ENCODE peak calls at places on chromosome 18, in ten cellular contexts. Q is putamen; P is nephron progenitor cell; S is adrenal gland; I is renal cortical epithelial cell; H is astrocyte of the spinal cord; V is stimulated activated CD4-positive, alpha-beta T cell treated with anti-CD3 and anti-CD28 coated beads, TNF-alpha, amount 100 ng/mL, for 1 hour; F is NCI-H748 treated with DMSO at 0.1 percent for 48 hours; W is H9; O is germinal center. A is an unnamed sample.

GRCh38 chr18:5626130-5626880 is 82.5 kb upstream of the EPB41L3 start:
- DNase-seq in V (no peak), F (no peak), Q (no peak), I (no peak), O (no peak), W (no peak), H (no peak), S (no peak), P (no peak), A (peak; percentile 73)

GRCh38 chr18:35110554-35111058 is 69.4 kb downstream of the MAPRE2 start:
- DNase-seq in Q (no peak), O (no peak), W (no peak), F (no peak), V (no peak), I (no peak), P (no peak), S (no peak), H (peak; percentile 23), A (no peak)

GRCh38 chr18:47080872-47081271 is 45.5 kb upstream of the ELOA2 start:
- DNase-seq in O (no peak), F (no peak), V (no peak), H (no peak), I (no peak), W (no peak), Q (no peak), P (no peak), S (no peak), A (no peak)

GRCh38 chr18:70132999-70133398 is 72.5 kb downstream of the RTTN start:
- DNase-seq in W (no peak), O (no peak), S (no peak), P (no peak), H (peak; percentile 95), I (peak; percentile 94), Q (no peak), F (no peak), V (no peak), A (no peak)

GRCh38 chr18:31596081-31596872 is 4.6 kb downstream of the TTR start:
- DNase-seq in F (no peak), P (no peak), W (no peak), O (no peak), S (no peak), H (peak; percentile 35), V (no peak), I (peak; percentile 97), Q (no peak), A (no peak)

GRCh38 chr18:5512191-5512590 is 31.6 kb downstream of the EPB41L3 start:
- DNase-seq in S (no peak), F (no peak), I (no peak), Q (no peak), P (no peak), H (no peak), V (no peak), W (no peak), O (no peak), A (no peak)

GRCh38 chr18:8084160-8084559 is 517.0 kb downstream of the PTPRM start:
- DNase-seq in H (peak; percentile 60), Q (no peak), P (peak; percentile 44), I (peak; percentile 28), O (no peak), F (peak; percentile 83), W (peak; percentile 82), V (no peak), S (peak; percentile 78), A (peak; percentile 12)

GRCh38 chr18:55250729-55251128 is 291.5 kb upstream of the CCDC68 start:
- DNase-seq in P (no peak), Q (no peak), S (no peak), W (no peak), F (no peak), I (no peak), O (no peak), V (no peak), H (peak; percentile 47), A (no peak)

GRCh38 chr18:42033137-42033810 is 78.2 kb downstream of the PIK3C3 start:
- DNase-seq in F (no peak), W (no peak), Q (no peak), S (no peak), I (no peak), V (no peak), H (no peak), O (no peak), P (no peak), A (no peak)

GRCh38 chr18:35386600-35387366 is 9.6 kb upstream of the ZNF396 start:
- DNase-seq in S (peak; percentile 77), P (peak; percentile 61), I (peak; percentile 81), H (peak; percentile 82), Q (peak; percentile 80), V (peak; percentile 31), O (peak; percentile 78), W (peak; percentile 78), F (peak; percentile 81), A (peak; percentile 80)

GRCh38 chr18:22563098-22563707 is 145.5 kb upstream of the CTAGE1 start:
- DNase-seq in I (peak; percentile 88), H (peak; percentile 92), F (peak; percentile 38), W (no peak), Q (peak; percentile 18), S (peak; percentile 76), O (peak; percentile 31), P (peak; percentile 15), V (no peak), A (peak; percentile 94)

GRCh38 chr18:3246636-3247242 is 862 bp upstream of the MYL12A start:
- DNase-seq in P (no peak), F (no peak), O (peak; percentile 41), V (no peak), H (no peak), W (no peak), I (no peak), S (peak; percentile 76), Q (peak; percentile 34), A (no peak)

GRCh38 chr18:28284132-28284531 is 107.2 kb upstream of the CDH2 start:
- DNase-seq in H (peak; percentile 63), V (no peak), I (no peak), P (no peak), S (no peak), O (no peak), F (no peak), W (no peak), Q (no peak), A (no peak)

GRCh38 chr18:63540131-63540530 is 2.0 kb upstream of the SERPINB12 start:
- DNase-seq in I (peak; percentile 29), H (peak; percentile 44), O (no peak), V (no peak), S (no peak), W (no peak), F (no peak), Q (no peak), P (no peak), A (no peak)

GRCh38 chr18:78727057-78727739 is 252.4 kb upstream of the SALL3 start:
- DNase-seq in S (no peak), P (no peak), V (no peak), Q (no peak), F (no peak), O (no peak), I (no peak), H (no peak), W (peak; percentile 21), A (no peak)

GRCh38 chr18:33749831-33750230 is 171.8 kb downstream of the ASXL3 start:
- DNase-seq in H (no peak), F (peak; percentile 51), W (no peak), I (no peak), Q (no peak), V (no peak), O (no peak), P (no peak), S (no peak), A (no peak)

GRCh38 chr18:59908790-59909189 is 9.0 kb downstream of the PMAIP1 start:
- DNase-seq in I (no peak), F (no peak), Q (no peak), O (no peak), H (peak; percentile 70), P (no peak), S (no peak), V (no peak), W (no peak), A (no peak)

GRCh38 chr18:35971661-35972196 is 750 bp upstream of the RMP24 start:
- DNase-seq in P (no peak), I (peak; percentile 22), Q (no peak), V (no peak), S (no peak), H (no peak), O (no peak), W (no peak), F (no peak), A (no peak)

GRCh38 chr18:63339920-63340484 is 20.4 kb upstream of the BCL2 start:
- DNase-seq in S (no peak), Q (no peak), W (peak; percentile 51), I (peak; percentile 55), H (peak; percentile 40), O (no peak), F (peak; percentile 60), V (no peak), P (peak; percentile 57), A (no peak)

GRCh38 chr18:78934003-78934402 is 45.6 kb upstream of the SALL3 start:
- DNase-seq in H (no peak), I (no peak), S (no peak), Q (no peak), V (no peak), O (no peak), W (no peak), P (no peak), F (no peak), A (no peak)

GRCh38 chr18:45151645-45152044 is 463.6 kb upstream of the SLC14A2 start:
- DNase-seq in W (no peak), I (no peak), F (no peak), H (no peak), P (no peak), V (no peak), O (no peak), Q (no peak), S (no peak), A (no peak)

GRCh38 chr18:3689091-3689490 is 239.1 kb downstream of the TGIF1 start:
- DNase-seq in Q (no peak), I (no peak), H (no peak), P (no peak), V (no peak), F (no peak), W (no peak), S (no peak), O (no peak), A (no peak)

GRCh38 chr18:54815086-54815485 is 13.2 kb upstream of the RAB27B start:
- DNase-seq in F (no peak), H (no peak), O (no peak), Q (no peak), W (no peak), I (no peak), S (no peak), P (no peak), V (no peak), A (no peak)

GRCh38 chr18:58639751-58640427 is 11.0 kb upstream of the ALPK2 start:
- DNase-seq in H (peak; percentile 64), V (no peak), S (no peak), O (no peak), P (no peak), F (no peak), I (peak; percentile 95), Q (no peak), W (no peak), A (no peak)

GRCh38 chr18:45449761-45450227 is 165.5 kb upstream of the SLC14A2 start:
- DNase-seq in O (no peak), I (no peak), S (peak; percentile 97), V (no peak), F (no peak), P (no peak), H (peak; percentile 43), W (no peak), Q (no peak), A (peak; percentile 31)

A was measured in small intestine.